ENCODE peak calls at places on chromosomes 5 and 9, in seven cellular contexts. A, N, B, X, K, I and O are unnamed samples.

GRCh38 chr5:167861134-167861930 is 430.1 kb upstream of the WWC1 start:
- DNase-seq in B (no peak), K (no peak), A (peak; percentile 11), N (no peak), X (no peak), I (no peak), O (peak; percentile 36)

GRCh38 chr9:111839387-111839786 is 44.6 kb upstream of the SHOC1 start:
- DNase-seq in K (no peak), N (no peak), X (no peak), B (peak; percentile 12), I (no peak), A (peak; percentile 28), O (no peak)

GRCh38 chr5:138775034-138775433 is 21.8 kb downstream of the CTNNA1 start:
- DNase-seq in I (no peak), B (no peak), N (no peak), X (no peak), K (no peak), A (no peak), O (no peak)

GRCh38 chr5:13648822-13649221 is 295.7 kb downstream of the DNAH5 start:
- DNase-seq in K (no peak), N (no peak), I (no peak), A (no peak), B (peak; percentile 6), X (no peak), O (no peak)

GRCh38 chr9:29511680-29512079 is 1938.4 kb upstream of the C9orf72 start:
- DNase-seq in B (no peak), N (no peak), A (no peak), K (no peak), X (no peak), I (no peak), O (no peak)

GRCh38 chr9:134768332-134769083 is 112.1 kb upstream of the FCN2 start:
- DNase-seq in K (no peak), I (no peak), X (no peak), N (no peak), B (no peak), A (no peak), O (no peak)

GRCh38 chr5:36724429-36725332 is 118.3 kb downstream of the SLC1A3 start:
- DNase-seq in I (peak; percentile 50), B (no peak), A (no peak), N (peak; percentile 64), K (peak; percentile 69), X (no peak), O (peak; percentile 61)

GRCh38 chr9:134422301-134422700 is 96.0 kb downstream of the RXRA start:
- DNase-seq in N (peak; percentile 89), B (no peak), X (no peak), I (no peak), K (no peak), A (no peak), O (no peak)

GRCh38 chr9:87771251-87772006 is 45.5 kb downstream of the CTSL start:
- DNase-seq in X (no peak), I (no peak), B (no peak), A (no peak), K (no peak), N (no peak), O (no peak)

GRCh38 chr9:108468364-108468763 is 387.4 kb downstream of the ACTL7B start:
- DNase-seq in X (no peak), I (no peak), B (peak; percentile 20), K (no peak), A (peak; percentile 67), N (peak; percentile 38), O (peak; percentile 54)

GRCh38 chr5:168214071-168214470 is 77.4 kb upstream of the WWC1 start:
- DNase-seq in A (no peak), N (no peak), B (no peak), X (no peak), I (no peak), K (no peak), O (no peak)

GRCh38 chr9:128428644-128429504 is 8.2 kb downstream of the CERCAM start:
- DNase-seq in K (no peak), N (no peak), X (no peak), A (peak; percentile 65), I (no peak), B (peak; percentile 82), O (no peak)

GRCh38 chr5:285991-286557 is 14.6 kb downstream of the PDCD6 start:
- DNase-seq in I (no peak), B (no peak), A (no peak), K (no peak), N (peak; percentile 16), X (peak; percentile 36), O (no peak)

GRCh38 chr9:69197687-69198086 is 23.6 kb downstream of the TJP2 start:
- DNase-seq in B (no peak), N (no peak), X (no peak), A (no peak), I (no peak), K (no peak), O (no peak)

GRCh38 chr9:33448159-33448511 is 742 bp upstream of the AQP3 start:
- DNase-seq in A (no peak), B (no peak), X (no peak), I (no peak), K (no peak), N (no peak), O (no peak)

GRCh38 chr9:70256123-70256551 is 2.6 kb upstream of the SMC5 start:
- DNase-seq in I (no peak), A (peak; percentile 79), N (no peak), K (no peak), B (peak; percentile 94), X (no peak), O (peak; percentile 62)

GRCh38 chr9:33619666-33620404 is 95.8 kb downstream of the ANKRD18B start:
- DNase-seq in K (no peak), X (no peak), B (peak; percentile 86), I (no peak), A (peak; percentile 72), N (no peak), O (no peak)

GRCh38 chr5:133389066-133389590 is 223.2 kb downstream of the FSTL4 start:
- DNase-seq in X (no peak), I (no peak), N (no peak), K (no peak), A (no peak), B (no peak), O (no peak)

GRCh38 chr5:177419045-177419444 is 7.4 kb upstream of the GRK6 start:
- DNase-seq in X (no peak), I (no peak), N (no peak), A (peak; percentile 17), B (peak; percentile 37), K (no peak), O (peak; percentile 44)

GRCh38 chr9:93126825-93127368 is 7.2 kb downstream of the NINJ1 start:
- DNase-seq in N (peak; percentile 16), K (peak; percentile 80), A (no peak), B (peak; percentile 15), I (no peak), X (peak; percentile 56), O (no peak)

GRCh38 chr9:121742923-121743322 is 91.5 kb downstream of the DAB2IP start:
- DNase-seq in K (no peak), X (no peak), I (no peak), A (no peak), B (no peak), N (no peak), O (no peak)

GRCh38 chr9:132595319-132595718 is 12.9 kb downstream of the BARHL1 start:
- DNase-seq in I (no peak), N (no peak), B (no peak), K (no peak), X (no peak), A (no peak), O (no peak)

DNA sequence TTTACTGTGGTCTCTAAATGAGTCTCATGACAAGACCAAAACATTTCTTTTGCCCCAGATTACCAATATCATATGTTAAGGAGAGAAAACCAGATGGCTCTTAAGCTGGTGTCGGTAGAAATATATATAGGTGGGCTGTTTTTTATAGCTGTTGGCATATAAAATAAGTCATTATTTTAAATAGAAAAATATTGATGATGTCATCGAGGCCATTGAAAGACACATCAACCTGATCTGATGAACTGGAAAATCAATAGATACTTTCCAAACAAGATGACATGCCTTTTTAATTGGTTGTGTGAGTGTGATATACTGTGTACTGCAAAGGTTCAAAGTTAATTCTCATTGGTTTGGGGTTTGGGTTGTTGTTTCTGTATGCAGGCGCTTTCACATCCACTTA is 617.3 kb downstream of the CCDC171 start:
- DNase-seq in A (no peak), N (no peak), B (no peak), X (no peak), K (no peak), I (no peak), O (no peak)
- H3K4me3 ChIP-seq in A (no peak overlapping the region), N (no peak overlapping the region), B (no peak overlapping the region), X (no peak overlapping the region), K (no peak overlapping the region), I (no peak overlapping the region), O (no peak overlapping the region)

GRCh38 chr5:141873933-141874261 is 4.3 kb downstream of the PCDH1 start:
- DNase-seq in I (no peak), N (no peak), B (no peak), A (no peak), X (peak; percentile 7), K (no peak), O (no peak)

GRCh38 chr5:141872496-141873356 is 5.5 kb downstream of the PCDH1 start:
- DNase-seq in B (no peak), N (no peak), A (no peak), K (peak; percentile 28), I (no peak), X (no peak), O (no peak)

GRCh38 chr5:141870226-141870625 is 8.0 kb downstream of the PCDH1 start:
- DNase-seq in B (no peak), X (peak; percentile 16), N (peak; percentile 47), A (no peak), K (peak; percentile 40), I (no peak), O (no peak)

GRCh38 chr5:141870871-141871270 is 7.3 kb downstream of the PCDH1 start:
- DNase-seq in K (peak; percentile 52), I (no peak), A (no peak), N (peak; percentile 67), B (no peak), X (peak; percentile 14), O (no peak)

GRCh38 chr5:141871870-141872269 is 6.3 kb downstream of the PCDH1 start:
- DNase-seq in X (no peak), A (no peak), I (no peak), B (no peak), K (no peak), N (no peak), O (no peak)
- H3K27ac ChIP-seq in X (no peak overlapping the region), A (no peak overlapping the region), I (no peak overlapping the region), B (no peak overlapping the region), K (no peak overlapping the region), N (peak overlapping the region; percentile 95), O (no peak overlapping the region)

DNA sequence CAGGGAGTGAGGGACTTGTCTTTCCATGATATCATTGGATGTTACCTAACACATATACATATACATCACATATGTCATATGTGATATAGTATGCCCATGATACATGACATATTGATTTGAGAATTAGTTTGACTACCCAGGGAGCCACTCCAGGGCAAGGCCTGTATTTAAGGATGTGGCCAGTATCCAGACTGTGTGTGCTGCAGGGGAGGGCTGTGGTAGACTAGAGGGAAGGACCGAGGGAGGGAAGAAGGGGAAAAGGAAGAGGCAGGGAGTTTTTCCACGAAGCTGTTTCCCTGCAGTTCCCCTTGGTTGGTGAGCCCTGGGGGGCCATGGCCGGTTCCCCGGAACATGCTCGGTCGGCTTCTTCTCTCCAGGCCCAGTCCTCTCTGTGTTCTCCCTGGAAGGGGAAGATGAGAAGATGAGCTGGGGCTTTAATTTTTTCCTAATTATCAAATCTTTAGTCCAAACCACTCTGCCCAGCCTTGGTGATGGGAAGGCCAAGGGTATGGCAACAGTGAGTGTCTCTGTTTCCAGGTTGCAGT is 48.7 kb downstream of the NSUN2 start:
- DNase-seq in K (no peak), I (no peak), A (no peak), B (no peak), N (no peak), X (no peak), O (no peak)
- H3K4me3 ChIP-seq in K (no peak overlapping the region), I (no peak overlapping the region), A (no peak overlapping the region), B (no peak overlapping the region), N (no peak overlapping the region), X (no peak overlapping the region), O (no peak overlapping the region)

GRCh38 chr5:181248277-181248676 is 4.6 kb upstream of the RACK1 start:
- DNase-seq in N (no peak), A (no peak), X (no peak), B (no peak), I (no peak), K (no peak), O (no peak)
- H3K27ac ChIP-seq in N (peak overlapping the region; percentile 97), A (peak overlapping the region; percentile 78), X (peak overlapping the region; percentile 27), B (peak overlapping the region; percentile 91), I (peak overlapping the region; percentile 34), K (peak overlapping the region; percentile 96), O (no peak overlapping the region)